ENCODE peak calls at places on chromosomes 16 and 17, in nine cellular contexts. L is cardiac muscle cell, X is upper lobe of right lung, J is HCT116, G is colonic mucosa, E is A549, A is Karpas-422, B is pancreas, V is adrenal gland. Y is an unnamed sample. For H3K4me1, the result is how much of the 10 kb centered on the place peaks cover.

GRCh38 chr16:8634991-8635736 is 13.7 kb downstream of the METTL22 start:
- DNase-seq in L (peak), X (no peak), J (no peak), G (no peak), E (peak), A (peak), B (no peak), V (no peak), Y (no peak)

GRCh38 chr17:49515196-49515770 is 20.2 kb downstream of the NGFR start:
- DNase-seq in L (peak), X (peak), J (peak), G (peak), E (peak), A (no peak), B (peak), V (peak), Y (peak)

GRCh38 chr17:10652984-10653680 is 4.0 kb downstream of the MYH3 start:
- DNase-seq in L (peak), X (no peak), J (no peak), G (no peak), E (no peak), A (no peak), B (no peak), V (no peak), Y (no peak)

GRCh38 chr16:89581045-89581695 is 5.6 kb downstream of the CPNE7 start:
- DNase-seq in L (peak), X (no peak), J (peak), G (no peak), E (peak), A (no peak), B (no peak), V (peak), Y (no peak)

GRCh38 chr16:54284319-54284930 is 2.2 kb downstream of the IRX3 start:
- DNase-seq in L (no peak), X (no peak), J (no peak), G (no peak), E (no peak), A (no peak), B (peak), V (no peak), Y (no peak)

GRCh38 chr17:76056882-76057281 is 15.4 kb downstream of the SRP68 start:
- DNase-seq in L (no peak), X (peak), J (no peak), G (no peak), E (no peak), A (no peak), B (no peak), V (no peak), Y (no peak)

GRCh38 chr16:62963846-62964245 is 927.6 kb upstream of the CDH8 start:
- DNase-seq in L (no peak), X (no peak), J (no peak), G (no peak), E (no peak), A (no peak), B (no peak), V (no peak), Y (no peak)

GRCh38 chr16:81480856-81481821 is 36.5 kb downstream of the CMIP start:
- DNase-seq in L (peak), X (peak), J (no peak), G (peak), E (no peak), A (peak), B (no peak), V (peak), Y (peak)

GRCh38 chr17:9875441-9875840 is 29.6 kb downstream of the RCVRN start:
- DNase-seq in L (peak), X (no peak), J (no peak), G (no peak), E (no peak), A (no peak), B (no peak), V (no peak), Y (no peak)

GRCh38 chr16:69566437-69567030 is 768 bp downstream of the NFAT5 start:
- DNase-seq in L (peak), X (peak), J (no peak), G (peak), E (peak), A (peak), B (peak), V (peak), Y (peak)

GRCh38 chr16:30027588-30028437 is 3.3 kb downstream of the TLCD3B start:
- DNase-seq in L (no peak), X (no peak), J (no peak), G (no peak), E (no peak), A (no peak), B (no peak), V (no peak), Y (no peak)

GRCh38 chr17:59695943-59696681 is 11.1 kb downstream of the PTRH2 start:
- DNase-seq in L (peak), X (no peak), J (no peak), G (no peak), E (no peak), A (no peak), B (no peak), V (no peak), Y (no peak)

GRCh38 chr17:79655672-79656290 is 44.9 kb upstream of the RBFOX3 start:
- DNase-seq in L (no peak), X (no peak), J (no peak), G (peak), E (no peak), A (no peak), B (no peak), V (peak), Y (no peak)

GRCh38 chr16:69848635-69849545 is 86.8 kb downstream of the WWP2 start:
- DNase-seq in L (peak), X (peak), J (no peak), G (peak), E (no peak), A (no peak), B (peak), V (peak), Y (peak)

GRCh38 chr16:20744922-20745440 is 3.4 kb upstream of the THUMPD1 start:
- DNase-seq in L (peak), X (no peak), J (no peak), G (no peak), E (no peak), A (no peak), B (no peak), V (no peak), Y (peak)

GRCh38 chr16:8850279-8850885 is 18.4 kb downstream of the CARHSP1 start:
- DNase-seq in L (peak), X (peak), J (no peak), G (peak), E (no peak), A (peak), B (no peak), V (peak), Y (no peak)

GRCh38 chr17:62668091-62668804 is 40.8 kb downstream of the MRC2 start:
- DNase-seq in L (no peak), X (peak), J (no peak), G (no peak), E (no peak), A (no peak), B (no peak), V (no peak), Y (peak)

GRCh38 chr17:61402073-61402541 is 2.5 kb downstream of the TBX2 start:
- DNase-seq in L (no peak), X (peak), J (no peak), G (no peak), E (no peak), A (no peak), B (no peak), V (no peak), Y (no peak)

GRCh38 chr17:3917391-3917931 is 1.2 kb upstream of the P2RX1 start:
- DNase-seq in L (peak), X (peak), J (no peak), G (peak), E (no peak), A (no peak), B (no peak), V (peak), Y (peak)

GRCh38 chr16:70160388-70160787 is 13.2 kb upstream of the CLEC18C start:
- DNase-seq in L (no peak), X (no peak), J (no peak), G (no peak), E (peak), A (no peak), B (no peak), V (peak), Y (no peak)

GRCh38 chr16:22023505-22023904 is 15.6 kb downstream of the MOSMO start:
- DNase-seq in L (no peak), X (no peak), J (no peak), G (no peak), E (no peak), A (no peak), B (no peak), V (no peak), Y (no peak)

GRCh38 chr16:68079616-68080344 is 5.4 kb upstream of the NFATC3 start:
- DNase-seq in L (peak), X (peak), J (no peak), G (peak), E (no peak), A (no peak), B (no peak), V (peak), Y (peak)

GRCh38 chr17:4997302-4998026 is at the start of the genes INCA1 and KIF1C:
- DNase-seq in L (peak), X (peak), J (peak), G (peak), E (peak), A (peak), B (peak), V (peak), Y (peak)

GRCh38 chr17:52035336-52035915 is 123.1 kb downstream of the CA10 start:
- DNase-seq in L (no peak), X (no peak), J (no peak), G (no peak), E (no peak), A (no peak), B (no peak), V (no peak), Y (no peak)

GRCh38 chr16:65038125-65038524 is 83.7 kb downstream of the CDH11 start:
- DNase-seq in L (no peak), X (no peak), J (no peak), G (no peak), E (no peak), A (no peak), B (no peak), V (no peak), Y (no peak)

GRCh38 chr16:15517743-15518142 is 83.4 kb downstream of the BMERB1 start:
- DNase-seq in L (no peak), X (no peak), J (no peak), G (no peak), E (no peak), A (no peak), B (no peak), V (no peak), Y (no peak)
- H3K27ac ChIP-seq in L (no peak), X (peak), J (no peak), G (no peak), E (peak), A (no peak), B (no peak), V (peak), Y (peak)

GRCh38 chr17:77399319-77399959 is 258.7 kb downstream of the SEC14L1 start:
- DNase-seq in L (no peak), X (no peak), J (no peak), G (no peak), E (no peak), A (no peak), B (no peak), V (no peak), Y (no peak)
- H3K4me1 ChIP-seq in L (under half), X (under half), J (under half), G (under half), E (under half), A (under half), B (under half), V (half or more), Y (under half)

GRCh38 chr17:57935833-57936807 is 19.1 kb downstream of the CUEDC1 start:
- DNase-seq in L (peak), X (no peak), J (no peak), G (no peak), E (no peak), A (no peak), B (no peak), V (peak), Y (no peak)
- H3K4me3 ChIP-seq in L (no peak), X (no peak), J (no peak), G (no peak), E (no peak), A (no peak), B (no peak), V (no peak), Y (no peak)

DNA sequence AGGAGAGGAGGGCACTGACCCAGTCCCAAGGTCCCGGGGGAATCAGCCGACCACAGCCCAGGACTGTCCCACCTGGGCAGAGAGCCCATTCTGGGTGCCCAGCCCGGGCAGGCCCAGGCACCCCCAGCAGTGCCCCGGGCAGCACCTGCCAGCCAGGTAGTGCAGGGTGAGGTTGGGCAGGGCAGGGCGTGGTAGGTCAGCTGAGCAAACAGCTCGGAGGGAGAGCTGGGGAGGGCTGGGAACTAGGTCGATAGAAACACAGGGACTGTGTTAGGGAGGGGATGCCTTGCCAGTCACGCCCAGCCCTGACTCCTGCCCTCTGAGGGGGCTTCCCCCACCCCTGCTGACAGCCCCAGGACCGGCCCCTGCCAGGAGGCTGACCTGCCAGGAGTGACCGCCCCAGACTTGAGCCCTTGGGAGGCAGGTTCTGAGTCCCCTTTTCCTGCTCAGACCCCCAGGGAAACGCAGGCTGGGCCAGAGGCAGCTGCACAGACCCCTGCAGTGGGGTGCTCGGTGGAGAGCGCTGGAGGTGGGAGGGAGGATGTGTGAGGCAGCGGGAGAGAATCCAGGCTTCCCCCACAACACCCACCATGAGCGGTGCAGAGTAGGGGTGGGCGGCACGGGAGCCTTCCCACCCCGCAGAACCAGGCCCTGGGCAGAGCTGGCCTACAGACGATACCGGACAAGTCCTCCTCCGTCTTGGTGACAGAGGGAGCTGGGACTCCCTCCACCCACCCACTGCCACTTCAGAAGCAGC is 4.7 kb downstream of the HS3ST6 start:
- DNase-seq in L (no peak), X (peak), J (no peak), G (peak), E (no peak), A (no peak), B (peak), V (no peak), Y (peak)
- H3K27ac ChIP-seq in L (no peak), X (no peak), J (no peak), G (peak), E (peak), A (no peak), B (no peak), V (no peak), Y (no peak)

GRCh38 chr17:48453447-48453846 is 23.4 kb upstream of the SKAP1 start:
- DNase-seq in L (no peak), X (no peak), J (no peak), G (no peak), E (no peak), A (no peak), B (no peak), V (no peak), Y (no peak)
- H3K4me1 ChIP-seq in L (under half), X (under half), J (under half), G (under half), E (under half), A (under half), B (under half), V (under half), Y (under half)

Y was measured in lower lobe of right lung.